ENCODE peak calls at places on chromosomes 1 and 21, in five cellular contexts. B is OCI-LY7, Q is progenitor cell of endocrine pancreas, T is fibroblast of pulmonary artery, P is transverse colon. K is an unnamed sample.

GRCh38 chr1:24362982-24363614 is 43.9 kb downstream of the GRHL3 start:
- DNase-seq in B (no peak), P (no peak), Q (no peak), T (peak), K (no peak)

GRCh38 chr1:58870298-58870676 is 86.4 kb upstream of the JUN start:
- DNase-seq in T (no peak), Q (peak), B (no peak), P (peak), K (no peak)

GRCh38 chr1:7247683-7248401 is 462.6 kb downstream of the CAMTA1 start:
- DNase-seq in P (no peak), B (no peak), Q (no peak), T (no peak), K (no peak)

GRCh38 chr1:30879126-30879786 is 29.3 kb downstream of the SDC3 start:
- DNase-seq in Q (no peak), P (no peak), B (no peak), T (no peak), K (no peak)

GRCh38 chr1:68113961-68114360 is 63.5 kb upstream of the DIRAS3 start:
- DNase-seq in Q (no peak), B (no peak), T (no peak), P (no peak), K (no peak)

GRCh38 chr1:235831148-235831547 is 35.6 kb downstream of the LYST start:
- DNase-seq in P (no peak), T (peak), Q (no peak), B (no peak), K (no peak)

GRCh38 chr1:33660244-33660643 is 187.8 kb downstream of the ZSCAN20 start:
- DNase-seq in Q (no peak), B (no peak), P (no peak), T (no peak), K (no peak)

GRCh38 chr1:165152727-165153126 is 203.8 kb downstream of the LMX1A start:
- DNase-seq in T (no peak), B (no peak), P (no peak), Q (peak), K (peak)

GRCh38 chr1:81414417-81415087 is 386.2 kb upstream of the ADGRL2 start:
- DNase-seq in T (peak), Q (peak), P (peak), B (no peak), K (peak)

GRCh38 chr1:161038523-161039153 is at the start of gene TSTD1:
- DNase-seq in T (no peak), B (peak), P (peak), Q (peak), K (peak)

DNA sequence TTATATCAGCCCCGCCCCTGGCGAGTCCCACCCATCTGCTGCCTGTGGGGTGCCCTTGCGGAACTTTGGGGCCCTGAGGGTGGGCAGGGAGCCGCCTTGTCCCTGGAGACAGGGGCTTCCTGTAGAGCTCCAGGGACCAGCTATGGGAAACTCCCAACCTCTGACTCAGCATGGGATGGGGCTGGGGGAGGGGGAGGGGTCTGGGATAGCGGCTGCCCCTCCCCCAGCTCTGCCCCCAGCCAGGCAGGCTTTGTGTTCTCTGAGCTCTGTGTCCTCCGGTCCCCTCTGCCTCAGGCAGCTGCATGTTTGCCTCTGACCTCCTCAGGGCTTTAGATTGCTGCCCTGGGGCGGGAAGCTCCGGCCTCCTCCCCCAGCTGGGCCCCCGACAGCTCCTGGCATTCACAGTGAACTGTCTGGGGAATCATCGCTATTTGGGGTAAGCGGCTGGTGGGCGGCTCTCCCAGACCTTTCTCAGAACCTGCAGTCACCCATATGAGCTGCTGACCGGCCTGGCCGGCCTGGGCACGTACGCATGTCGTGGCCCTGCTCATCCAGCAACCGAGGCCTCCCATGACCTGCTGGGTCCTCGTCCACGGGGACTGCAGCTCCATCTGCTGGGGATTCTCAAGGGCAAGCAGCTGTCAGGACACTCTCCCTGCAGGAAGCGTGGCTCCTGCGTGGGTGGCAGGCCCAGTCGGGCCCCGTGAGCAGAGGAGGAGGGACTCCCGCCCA is 17.1 kb downstream of the ARHGEF16 start:
- DNase-seq in P (no peak), Q (no peak), B (no peak), T (peak), K (peak)
- TF ChIP-seq CTCF in P (peak), Q (peak), B (no peak), T (peak), K (no peak)

GRCh38 chr1:12593621-12594066 is 24.4 kb downstream of the DHRS3 start:
- DNase-seq in B (no peak), Q (no peak), P (peak), T (peak), K (no peak)
- TF ChIP-seq CTCF in B (no peak), Q (no peak), P (no peak), T (no peak), K (no peak)

GRCh38 chr1:246608616-246609376 is 42.5 kb downstream of the CNST start:
- DNase-seq in T (peak), P (peak), B (no peak), Q (no peak), K (no peak)
- TF ChIP-seq CTCF in T (peak), P (no peak), B (no peak), Q (no peak), K (no peak)

GRCh38 chr21:35719105-35719504 is 341.2 kb downstream of the SETD4 start:
- DNase-seq in Q (no peak), T (no peak), P (no peak), B (no peak), K (no peak)

GRCh38 chr21:35720065-35720810 is 340.1 kb downstream of the SETD4 start:
- DNase-seq in P (no peak), B (no peak), Q (no peak), T (no peak), K (no peak)

GRCh38 chr21:35716886-35717285 is 343.4 kb downstream of the SETD4 start:
- DNase-seq in T (no peak), P (no peak), Q (no peak), B (no peak), K (no peak)

DNA sequence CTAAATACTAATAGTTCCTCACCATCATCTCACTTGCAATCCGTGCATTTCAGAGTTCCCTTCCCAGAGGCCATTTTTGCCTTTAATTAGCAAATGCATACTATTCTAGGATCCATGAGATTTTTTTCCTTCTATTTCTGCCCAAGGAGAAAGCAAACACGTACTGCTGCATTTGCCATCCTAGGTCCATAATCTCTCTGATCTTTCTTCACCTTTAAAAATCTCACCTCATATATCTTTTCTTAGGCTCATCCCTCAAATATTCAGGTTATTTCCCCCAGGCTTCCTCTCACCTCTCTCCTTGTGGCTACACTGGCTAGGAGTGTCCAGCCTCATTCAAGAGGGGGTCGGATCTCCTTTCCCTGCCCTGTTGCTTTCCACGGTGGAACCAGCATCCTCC is 338.6 kb downstream of the SETD4 start:
- DNase-seq in P (no peak), Q (no peak), T (no peak), B (no peak), K (no peak)
- TF ChIP-seq CTCF in P (no peak), Q (no peak), T (no peak), B (no peak), K (no peak)

K was measured in glutamatergic neuron.